ENCODE peak calls at places on chromosomes 2 and 18, in six cellular contexts. One of them, this sample, is unnamed.

GRCh38 chr18:2430191-2430590 is 141.1 kb downstream of the METTL4 start:
- DNase-seq in hippocampal formation: no peak
- DNase-seq in neural crest cell: no peak
- DNase-seq in NCI-H748 treated with DMSO at 0.1 percent for 48 hours: no peak
- DNase-seq in GM19239: no peak
- DNase-seq in EH: no peak
- DNase-seq in this sample: no peak

GRCh38 chr2:122831644-122832043 is 1076.2 kb downstream of the TSN start:
- DNase-seq in hippocampal formation: no peak
- DNase-seq in neural crest cell: no peak
- DNase-seq in NCI-H748 treated with DMSO at 0.1 percent for 48 hours: no peak
- DNase-seq in GM19239: no peak
- DNase-seq in EH: no peak
- DNase-seq in this sample: no peak

GRCh38 chr2:99657691-99658258 is 168.0 kb upstream of the REV1 start:
- DNase-seq in hippocampal formation: no peak
- DNase-seq in neural crest cell: no peak
- DNase-seq in NCI-H748 treated with DMSO at 0.1 percent for 48 hours: no peak
- DNase-seq in GM19239: no peak
- DNase-seq in EH: no peak
- DNase-seq in this sample: no peak

GRCh38 chr2:237686659-237687136 is 59.3 kb downstream of the LRRFIP1 start:
- DNase-seq in hippocampal formation: no peak
- DNase-seq in neural crest cell: no peak
- DNase-seq in NCI-H748 treated with DMSO at 0.1 percent for 48 hours: no peak
- DNase-seq in GM19239: no peak
- DNase-seq in EH: peak; percentile 35
- DNase-seq in this sample: no peak

GRCh38 chr2:61512768-61513398 is 25.3 kb downstream of the XPO1 start:
- DNase-seq in hippocampal formation: no peak
- DNase-seq in neural crest cell: no peak
- DNase-seq in NCI-H748 treated with DMSO at 0.1 percent for 48 hours: no peak
- DNase-seq in GM19239: no peak
- DNase-seq in EH: no peak
- DNase-seq in this sample: no peak

GRCh38 chr2:111707700-111708099 is 176.3 kb downstream of the ANAPC1 start:
- DNase-seq in hippocampal formation: no peak
- DNase-seq in neural crest cell: no peak
- DNase-seq in NCI-H748 treated with DMSO at 0.1 percent for 48 hours: no peak
- DNase-seq in GM19239: no peak
- DNase-seq in EH: no peak
- DNase-seq in this sample: no peak

GRCh38 chr2:197130318-197130717 is 180.3 kb downstream of the ANKRD44 start:
- DNase-seq in hippocampal formation: no peak
- DNase-seq in neural crest cell: no peak
- DNase-seq in NCI-H748 treated with DMSO at 0.1 percent for 48 hours: no peak
- DNase-seq in GM19239: peak; percentile 50
- DNase-seq in EH: no peak
- DNase-seq in this sample: no peak

GRCh38 chr2:15674637-15675455 is 83.2 kb downstream of the DDX1 start:
- DNase-seq in hippocampal formation: no peak
- DNase-seq in neural crest cell: no peak
- DNase-seq in NCI-H748 treated with DMSO at 0.1 percent for 48 hours: no peak
- DNase-seq in GM19239: no peak
- DNase-seq in EH: no peak
- DNase-seq in this sample: no peak

GRCh38 chr18:13809521-13810252 is 14.3 kb upstream of the MC5R start:
- DNase-seq in hippocampal formation: no peak
- DNase-seq in neural crest cell: no peak
- DNase-seq in NCI-H748 treated with DMSO at 0.1 percent for 48 hours: peak; percentile 30
- DNase-seq in GM19239: no peak
- DNase-seq in EH: no peak
- DNase-seq in this sample: no peak

GRCh38 chr2:160207804-160208661 is 8.0 kb upstream of the ITGB6 start:
- DNase-seq in hippocampal formation: no peak
- DNase-seq in neural crest cell: no peak
- DNase-seq in NCI-H748 treated with DMSO at 0.1 percent for 48 hours: no peak
- DNase-seq in GM19239: no peak
- DNase-seq in EH: peak; percentile 95
- DNase-seq in this sample: no peak

GRCh38 chr18:9782073-9782857 is 74.2 kb downstream of the RAB31 start:
- DNase-seq in hippocampal formation: no peak
- DNase-seq in neural crest cell: no peak
- DNase-seq in NCI-H748 treated with DMSO at 0.1 percent for 48 hours: no peak
- DNase-seq in GM19239: no peak
- DNase-seq in EH: peak; percentile 94
- DNase-seq in this sample: no peak

GRCh38 chr2:167480232-167480985 is 592.1 kb downstream of the XIRP2 start:
- DNase-seq in hippocampal formation: no peak
- DNase-seq in neural crest cell: no peak
- DNase-seq in NCI-H748 treated with DMSO at 0.1 percent for 48 hours: no peak
- DNase-seq in GM19239: no peak
- DNase-seq in EH: no peak
- DNase-seq in this sample: no peak

GRCh38 chr18:32424696-32425095 is 46.0 kb downstream of the GAREM1 start:
- DNase-seq in hippocampal formation: peak; percentile 49
- DNase-seq in neural crest cell: no peak
- DNase-seq in NCI-H748 treated with DMSO at 0.1 percent for 48 hours: no peak
- DNase-seq in GM19239: no peak
- DNase-seq in EH: no peak
- DNase-seq in this sample: no peak

GRCh38 chr2:167005096-167005495 is 116.8 kb downstream of the XIRP2 start:
- DNase-seq in hippocampal formation: no peak
- DNase-seq in neural crest cell: no peak
- DNase-seq in NCI-H748 treated with DMSO at 0.1 percent for 48 hours: no peak
- DNase-seq in GM19239: no peak
- DNase-seq in EH: no peak
- DNase-seq in this sample: no peak

GRCh38 chr2:143850084-143850483 is 669.8 kb downstream of the ZEB2 start:
- DNase-seq in hippocampal formation: no peak
- DNase-seq in neural crest cell: no peak
- DNase-seq in NCI-H748 treated with DMSO at 0.1 percent for 48 hours: no peak
- DNase-seq in GM19239: no peak
- DNase-seq in EH: no peak
- DNase-seq in this sample: no peak

GRCh38 chr2:167689444-167689843 is 558.0 kb downstream of the STK39 start:
- DNase-seq in hippocampal formation: no peak
- DNase-seq in neural crest cell: no peak
- DNase-seq in NCI-H748 treated with DMSO at 0.1 percent for 48 hours: no peak
- DNase-seq in GM19239: no peak
- DNase-seq in EH: no peak
- DNase-seq in this sample: no peak

GRCh38 chr2:35989040-35989439 is 366.5 kb upstream of the CRIM1 start:
- DNase-seq in hippocampal formation: no peak
- DNase-seq in neural crest cell: no peak
- DNase-seq in NCI-H748 treated with DMSO at 0.1 percent for 48 hours: no peak
- DNase-seq in GM19239: no peak
- DNase-seq in EH: no peak
- DNase-seq in this sample: no peak

GRCh38 chr2:9439536-9439935 is 16.1 kb downstream of the CPSF3 start:
- DNase-seq in hippocampal formation: no peak
- DNase-seq in neural crest cell: no peak
- DNase-seq in NCI-H748 treated with DMSO at 0.1 percent for 48 hours: no peak
- DNase-seq in GM19239: no peak
- DNase-seq in EH: peak; percentile 55
- DNase-seq in this sample: no peak

GRCh38 chr2:101234169-101234938 is 18.3 kb upstream of the CNOT11 start:
- DNase-seq in hippocampal formation: no peak
- DNase-seq in neural crest cell: no peak
- DNase-seq in NCI-H748 treated with DMSO at 0.1 percent for 48 hours: no peak
- DNase-seq in GM19239: no peak
- DNase-seq in EH: no peak
- DNase-seq in this sample: no peak

GRCh38 chr2:85988914-85989270 is 100.1 kb upstream of the ST3GAL5 start:
- DNase-seq in hippocampal formation: no peak
- DNase-seq in neural crest cell: no peak
- DNase-seq in NCI-H748 treated with DMSO at 0.1 percent for 48 hours: no peak
- DNase-seq in GM19239: no peak
- DNase-seq in EH: no peak
- DNase-seq in this sample: no peak

GRCh38 chr2:231602874-231603467 is 10.3 kb downstream of the TEX44 start:
- DNase-seq in hippocampal formation: no peak
- DNase-seq in neural crest cell: no peak
- DNase-seq in NCI-H748 treated with DMSO at 0.1 percent for 48 hours: no peak
- DNase-seq in GM19239: no peak
- DNase-seq in EH: no peak
- DNase-seq in this sample: no peak

GRCh38 chr2:177691177-177691576 is 298.6 kb downstream of the AGPS start:
- DNase-seq in hippocampal formation: no peak
- DNase-seq in neural crest cell: no peak
- DNase-seq in NCI-H748 treated with DMSO at 0.1 percent for 48 hours: no peak
- DNase-seq in GM19239: no peak
- DNase-seq in EH: no peak
- DNase-seq in this sample: no peak

GRCh38 chr2:28952806-28953190 is 28.3 kb upstream of the TOGARAM2 start:
- DNase-seq in hippocampal formation: peak; percentile 3
- DNase-seq in neural crest cell: no peak
- DNase-seq in NCI-H748 treated with DMSO at 0.1 percent for 48 hours: no peak
- DNase-seq in GM19239: no peak
- DNase-seq in EH: no peak
- DNase-seq in this sample: no peak

GRCh38 chr2:185507703-185508102 is 230.9 kb upstream of the FSIP2 start:
- DNase-seq in hippocampal formation: no peak
- DNase-seq in neural crest cell: peak; percentile 6
- DNase-seq in NCI-H748 treated with DMSO at 0.1 percent for 48 hours: no peak
- DNase-seq in GM19239: no peak
- DNase-seq in EH: no peak
- DNase-seq in this sample: no peak

GRCh38 chr2:238096311-238097011 is 3.7 kb upstream of the ESPNL start:
- DNase-seq in hippocampal formation: no peak
- DNase-seq in neural crest cell: no peak
- DNase-seq in NCI-H748 treated with DMSO at 0.1 percent for 48 hours: no peak
- DNase-seq in GM19239: no peak
- DNase-seq in EH: no peak
- DNase-seq in this sample: no peak